ENCODE peak calls at places on chromosome 22, in ten cellular contexts. Q, T, Y, I, B, G, D, O, E and N are unnamed samples. For H3K27me3, the result is how much of the 10 kb centered on the place peaks cover.

GRCh38 chr22:27133951-27134664 is 476.7 kb downstream of the MIAT start:
- DNase-seq in Q (no peak), T (no peak), Y (no peak), I (no peak), B (peak), G (no peak), D (peak), O (no peak), E (no peak), N (peak)

GRCh38 chr22:46864314-46865051 is 102.0 kb downstream of the TBC1D22A start:
- DNase-seq in Q (no peak), T (no peak), Y (no peak), I (no peak), B (no peak), G (no peak), D (no peak), O (no peak), E (peak), N (no peak)

GRCh38 chr22:47285981-47286380 is 523.5 kb downstream of the TBC1D22A start:
- DNase-seq in Q (no peak), T (no peak), Y (no peak), I (no peak), B (no peak), G (no peak), D (no peak), O (no peak), E (no peak), N (no peak)

GRCh38 chr22:23825246-23825905 is 13.4 kb downstream of the DERL3 start:
- DNase-seq in Q (no peak), T (no peak), Y (no peak), I (no peak), B (no peak), G (no peak), D (no peak), O (no peak), E (no peak), N (no peak)

GRCh38 chr22:32717337-32718240 is 83.9 kb upstream of the TIMP3 start:
- DNase-seq in Q (no peak), T (no peak), Y (peak), I (no peak), B (no peak), G (no peak), D (no peak), O (no peak), E (no peak), N (peak)

GRCh38 chr22:35314161-35314942 is 14.7 kb downstream of the TOM1 start:
- DNase-seq in Q (no peak), T (no peak), Y (no peak), I (no peak), B (no peak), G (no peak), D (no peak), O (no peak), E (no peak), N (no peak)

GRCh38 chr22:32574397-32574796 is 99.8 kb downstream of the FBXO7 start:
- DNase-seq in Q (no peak), T (no peak), Y (no peak), I (no peak), B (no peak), G (no peak), D (no peak), O (no peak), E (peak), N (no peak)

GRCh38 chr22:47165998-47166397 is 403.5 kb downstream of the TBC1D22A start:
- DNase-seq in Q (no peak), T (no peak), Y (no peak), I (no peak), B (no peak), G (no peak), D (no peak), O (no peak), E (no peak), N (no peak)

GRCh38 chr22:39471421-39472141 is 14.8 kb downstream of the MGAT3 start:
- DNase-seq in Q (no peak), T (no peak), Y (no peak), I (peak), B (no peak), G (no peak), D (peak), O (peak), E (no peak), N (no peak)

GRCh38 chr22:45441158-45441557 is 27.7 kb downstream of the RIBC2 start:
- DNase-seq in Q (peak), T (no peak), Y (no peak), I (peak), B (peak), G (no peak), D (peak), O (peak), E (peak), N (peak)

GRCh38 chr22:33922268-33922667 is 2.0 kb upstream of the LARGE1 start:
- DNase-seq in Q (peak), T (no peak), Y (no peak), I (peak), B (peak), G (no peak), D (no peak), O (no peak), E (peak), N (no peak)

DNA sequence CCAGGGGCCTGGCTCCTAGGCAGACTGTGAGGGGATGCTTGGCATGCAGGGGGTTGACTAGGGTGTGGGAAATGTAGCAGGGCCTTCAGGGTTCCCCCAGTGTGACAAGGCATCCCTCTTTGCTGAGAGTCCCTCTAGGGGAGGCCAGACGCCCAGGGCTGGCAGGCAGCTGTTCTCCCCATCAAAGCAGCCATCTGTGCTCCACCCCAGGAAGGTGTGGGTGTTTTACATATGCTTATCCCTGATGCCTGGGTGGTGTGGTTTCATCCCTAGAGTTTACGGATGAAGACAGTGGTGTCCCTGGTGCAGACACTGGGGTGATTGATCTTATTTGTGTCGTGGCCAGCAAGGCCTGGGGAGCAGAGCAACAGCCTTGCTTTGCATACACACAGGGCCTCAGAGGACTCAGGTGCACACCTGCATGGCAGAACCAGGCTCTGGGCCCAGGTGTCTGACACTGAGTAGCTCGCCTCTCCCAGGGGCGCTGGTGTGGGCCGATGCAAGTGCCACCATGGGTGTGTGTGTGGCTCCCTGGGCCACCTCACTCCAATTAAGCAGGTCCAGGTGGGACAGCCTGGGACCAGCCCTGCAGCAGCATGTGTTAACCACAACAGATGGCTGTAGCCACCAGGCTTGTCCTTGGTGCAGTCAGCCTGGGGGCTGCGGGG is 74.2 kb downstream of the MED15 start:
- DNase-seq in Q (no peak), T (no peak), Y (no peak), I (no peak), B (no peak), G (peak), D (no peak), O (peak), E (no peak), N (no peak)
- TF ChIP-seq CTCF in Q (no peak), T (no peak), Y (no peak), I (no peak), B (no peak), G (no peak), D (no peak), O (no peak), E (no peak), N (no peak)

DNA sequence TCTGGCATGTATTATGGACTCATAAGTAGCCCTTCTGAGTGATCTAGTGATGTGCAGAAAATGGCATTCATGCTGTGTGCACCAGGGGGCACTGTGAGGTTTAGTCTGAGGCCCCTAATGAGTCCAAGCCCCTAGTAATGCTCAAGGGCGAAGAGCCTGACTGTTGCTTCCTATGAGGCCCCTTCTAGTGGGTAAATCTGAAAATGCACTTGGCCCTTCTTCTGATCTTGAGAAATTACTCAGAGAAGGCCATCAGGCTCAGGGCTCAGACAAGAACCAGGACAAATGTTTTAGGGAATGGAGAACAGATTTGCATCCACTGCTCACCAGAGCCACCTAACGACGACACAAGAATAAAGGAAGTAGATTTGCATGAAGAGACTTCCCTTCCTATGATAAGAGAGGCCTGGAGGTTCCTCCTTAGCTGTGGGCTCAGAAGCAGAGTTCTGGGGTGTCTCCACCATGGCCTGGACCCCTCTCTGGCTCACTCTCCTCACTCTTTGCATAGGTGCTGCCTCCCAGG is 75.8 kb downstream of the GGTLC2 start:
- DNase-seq in Q (peak), T (peak), Y (no peak), I (peak), B (no peak), G (peak), D (peak), O (peak), E (peak), N (peak)
- H3K27ac ChIP-seq in Q (no peak), T (no peak), Y (no peak), I (no peak), B (no peak), G (no peak), D (peak), O (no peak), E (no peak), N (no peak)

DNA sequence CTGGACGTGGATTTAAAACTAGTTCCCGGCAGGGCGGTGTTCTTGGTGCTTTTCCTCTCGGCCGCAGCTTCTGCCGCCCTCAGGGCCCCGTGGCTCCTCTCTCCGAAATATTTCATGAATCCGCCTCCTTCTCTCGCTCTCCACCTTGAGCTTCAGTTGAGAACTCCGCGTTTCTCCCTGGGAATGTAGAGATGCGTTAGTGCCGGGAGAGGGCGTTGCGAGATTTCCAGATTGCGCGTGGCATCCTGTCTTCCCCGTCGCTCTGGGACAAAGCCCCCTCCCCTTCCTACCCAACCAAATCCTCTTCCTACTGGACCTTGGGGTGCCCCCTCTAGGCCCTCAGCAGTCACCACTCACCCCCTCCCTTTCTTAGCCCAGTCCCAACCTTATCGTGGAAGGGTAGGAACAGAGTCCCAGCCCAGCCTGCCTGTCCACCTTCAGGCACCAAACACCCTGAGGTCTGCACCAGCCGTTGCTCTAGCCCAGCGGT is 15.5 kb upstream of the RAC2 start:
- DNase-seq in Q (peak), T (no peak), Y (no peak), I (peak), B (no peak), G (peak), D (peak), O (peak), E (no peak), N (no peak)
- H3K27me3 ChIP-seq in Q (under half), T (under half), Y (under half), I (under half), B (half or more), G (under half), D (under half), O (under half), E (under half), N (under half)

GRCh38 chr22:30969532-30970355 is 679 bp downstream of the TUG1 start:
- DNase-seq in Q (peak), T (peak), Y (no peak), I (no peak), B (peak), G (no peak), D (peak), O (peak), E (peak), N (peak)
- TF ChIP-seq CTCF in Q (no peak), T (no peak), Y (peak), I (no peak), B (no peak), G (no peak), D (no peak), O (no peak), E (no peak), N (peak)

DNA sequence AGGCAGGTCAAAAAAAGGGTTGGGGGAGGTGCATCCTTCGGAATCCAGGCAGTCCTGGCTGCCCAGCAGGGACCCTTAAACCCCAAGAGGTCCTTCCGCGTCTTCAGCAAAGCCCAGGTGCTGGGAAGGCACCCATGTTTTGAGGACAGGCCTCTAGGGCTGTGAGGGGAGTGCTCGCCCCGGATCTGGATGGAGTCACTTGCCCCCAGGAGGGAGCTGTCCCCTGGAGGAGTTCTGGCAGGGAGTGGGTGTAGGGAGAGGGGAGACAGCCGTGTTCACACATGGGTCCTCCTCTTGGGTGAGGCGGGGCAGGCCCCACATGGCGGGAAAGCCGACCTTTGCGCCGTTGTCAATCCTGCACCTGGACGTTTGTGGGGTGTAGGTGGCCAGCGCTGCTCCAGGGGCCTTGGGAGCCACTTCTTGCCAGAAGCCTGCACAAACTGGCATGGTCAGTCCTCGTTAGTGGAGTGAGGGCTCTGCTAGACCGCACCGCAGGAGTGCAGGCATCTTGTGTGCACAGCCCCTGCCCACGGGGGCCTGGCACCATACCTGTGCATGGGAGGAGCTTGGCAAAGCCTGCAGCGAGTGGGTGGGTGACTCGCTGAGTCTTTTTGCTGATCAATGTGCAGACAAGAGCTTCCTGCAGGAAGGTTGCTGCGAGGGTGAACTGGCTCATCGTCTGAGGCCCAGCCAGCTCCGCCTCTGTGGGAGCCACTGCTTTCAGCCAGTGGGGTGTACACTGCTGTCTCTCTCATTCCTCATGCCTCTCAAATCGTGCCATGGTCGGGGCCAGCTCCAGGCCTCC is 16.0 kb downstream of the PPIL2 start:
- DNase-seq in Q (no peak), T (no peak), Y (no peak), I (no peak), B (no peak), G (no peak), D (no peak), O (no peak), E (no peak), N (no peak)
- H3K27ac ChIP-seq in Q (no peak), T (no peak), Y (no peak), I (no peak), B (no peak), G (no peak), D (no peak), O (no peak), E (no peak), N (no peak)

DNA sequence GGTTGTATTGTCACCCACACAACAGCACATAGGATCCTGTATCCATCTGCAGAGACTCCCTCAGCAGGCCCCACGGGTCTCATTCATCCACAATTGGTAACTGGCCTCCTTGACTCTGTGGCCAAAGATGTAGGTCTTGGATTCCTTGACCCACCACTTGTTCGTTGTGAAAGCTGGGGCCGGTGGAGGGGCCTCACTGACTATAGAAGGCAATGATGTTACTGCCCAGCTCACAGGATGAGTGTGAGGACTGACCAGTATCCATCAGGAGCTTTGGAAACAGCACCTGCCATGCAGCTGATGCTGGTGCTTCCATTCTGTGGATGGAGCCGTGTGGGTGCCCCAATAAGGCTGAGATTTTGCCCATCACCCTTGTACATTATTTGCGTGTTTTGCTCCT is 615.7 kb downstream of the BRD1 start:
- DNase-seq in Q (no peak), T (no peak), Y (no peak), I (no peak), B (peak), G (peak), D (no peak), O (no peak), E (no peak), N (no peak)
- H3K27me3 ChIP-seq in Q (under half), T (under half), Y (under half), I (under half), B (half or more), G (under half), D (under half), O (under half), E (under half), N (under half)

GRCh38 chr22:43270314-43270908 is 72.8 kb downstream of the SCUBE1 start:
- DNase-seq in Q (no peak), T (no peak), Y (no peak), I (peak), B (no peak), G (peak), D (no peak), O (peak), E (peak), N (no peak)
- TF ChIP-seq CTCF in Q (no peak), T (no peak), Y (peak), I (peak), B (no peak), G (peak), D (no peak), O (peak), E (peak), N (peak)